ENCODE peak calls at places on chromosomes 13 and 19, in nine cellular contexts. U, B, R, D, Y, G, T, H and Z are unnamed samples.

GRCh38 chr13:48625396-48626076 is 28.2 kb upstream of the CYSLTR2 start:
- DNase-seq in U (no peak), B (no peak), R (no peak), D (no peak), Y (no peak), G (no peak), T (no peak), H (no peak), Z (no peak)

GRCh38 chr19:57280913-57281425 is 684 bp downstream of the ZNF460 start:
- DNase-seq in U (peak; percentile 63), B (no peak), R (no peak), D (no peak), Y (no peak), G (no peak), T (no peak), H (no peak), Z (peak; percentile 32)

GRCh38 chr13:28052945-28053344 is 47.4 kb downstream of the FLT3 start:
- DNase-seq in U (no peak), B (no peak), R (no peak), D (no peak), Y (no peak), G (no peak), T (no peak), H (no peak), Z (no peak)

GRCh38 chr19:10424011-10424637 is 3.8 kb downstream of the PDE4A start:
- DNase-seq in U (peak; percentile 76), B (peak; percentile 79), R (peak; percentile 73), D (no peak), Y (peak; percentile 84), G (peak; percentile 80), T (peak; percentile 42), H (no peak), Z (peak; percentile 59)

GRCh38 chr13:103557878-103558277 is 491.7 kb upstream of the SLC10A2 start:
- DNase-seq in U (no peak), B (no peak), R (no peak), D (no peak), Y (no peak), G (no peak), T (no peak), H (no peak), Z (no peak)

GRCh38 chr19:8069116-8069973 is 16.8 kb downstream of the CCL25 start:
- DNase-seq in U (no peak), B (no peak), R (no peak), D (no peak), Y (peak; percentile 82), G (no peak), T (no peak), H (peak; percentile 58), Z (no peak)

GRCh38 chr13:72726721-72727416 is 560 bp downstream of the MZT1 start:
- DNase-seq in U (peak; percentile 67), B (peak; percentile 21), R (no peak), D (no peak), Y (peak; percentile 21), G (peak; percentile 51), T (peak; percentile 48), H (no peak), Z (no peak)

GRCh38 chr19:37353968-37354367 is 16.9 kb upstream of the ZNF527 start:
- DNase-seq in U (no peak), B (no peak), R (no peak), D (no peak), Y (no peak), G (no peak), T (no peak), H (no peak), Z (no peak)

GRCh38 chr19:11737964-11738745 is 591 bp downstream of the ZNF823 start:
- DNase-seq in U (peak; percentile 55), B (peak; percentile 82), R (peak; percentile 34), D (no peak), Y (peak; percentile 52), G (peak; percentile 33), T (peak; percentile 2), H (no peak), Z (peak; percentile 44)

GRCh38 chr13:60583911-60584753 is 187.1 kb downstream of the TDRD3 start:
- DNase-seq in U (no peak), B (peak; percentile 7), R (no peak), D (no peak), Y (peak; percentile 83), G (no peak), T (no peak), H (peak; percentile 75), Z (no peak)

GRCh38 chr19:4694211-4694987 is 24.3 kb upstream of the MYDGF start:
- DNase-seq in U (no peak), B (no peak), R (peak; percentile 78), D (no peak), Y (no peak), G (peak; percentile 48), T (no peak), H (no peak), Z (no peak)

GRCh38 chr13:39751805-39752204 is 96.3 kb downstream of the COG6 start:
- DNase-seq in U (no peak), B (no peak), R (no peak), D (no peak), Y (no peak), G (no peak), T (no peak), H (no peak), Z (no peak)

GRCh38 chr13:79678100-79678499 is 197.1 kb downstream of the NDFIP2 start:
- DNase-seq in U (no peak), B (no peak), R (no peak), D (no peak), Y (no peak), G (no peak), T (no peak), H (no peak), Z (no peak)

GRCh38 chr13:35979378-35979911 is 151.7 kb downstream of the DCLK1 start:
- DNase-seq in U (no peak), B (peak; percentile 70), R (peak; percentile 39), D (peak; percentile 17), Y (peak; percentile 39), G (peak; percentile 81), T (no peak), H (no peak), Z (no peak)

GRCh38 chr13:68257111-68257842 is 1027.1 kb upstream of the PCDH9 start:
- DNase-seq in U (no peak), B (no peak), R (no peak), D (no peak), Y (peak; percentile 11), G (no peak), T (no peak), H (no peak), Z (no peak)

GRCh38 chr19:22882797-22883196 is 50.7 kb downstream of the ZNF723 start:
- DNase-seq in U (no peak), B (no peak), R (peak; percentile 3), D (no peak), Y (peak; percentile 64), G (no peak), T (no peak), H (peak; percentile 7), Z (peak; percentile 2)

GRCh38 chr13:107715496-107715895 is 499.8 kb downstream of the LIG4 start:
- DNase-seq in U (no peak), B (no peak), R (no peak), D (no peak), Y (no peak), G (no peak), T (no peak), H (no peak), Z (no peak)

GRCh38 chr13:26412961-26413716 is 144.3 kb upstream of the WASF3 start:
- DNase-seq in U (no peak), B (no peak), R (no peak), D (no peak), Y (no peak), G (no peak), T (no peak), H (no peak), Z (no peak)

GRCh38 chr13:91355826-91356710 is 8.6 kb downstream of the MIR17HG start:
- DNase-seq in U (no peak), B (no peak), R (no peak), D (no peak), Y (no peak), G (no peak), T (no peak), H (no peak), Z (no peak)

GRCh38 chr13:50697746-50698526 is 145.6 kb downstream of the DLEU7 start:
- DNase-seq in U (no peak), B (no peak), R (peak; percentile 57), D (no peak), Y (no peak), G (no peak), T (no peak), H (no peak), Z (no peak)
- H3K27ac ChIP-seq in U (no peak overlapping the region), B (no peak overlapping the region), R (peak overlapping the region; percentile 19), D (no peak overlapping the region), Y (no peak overlapping the region), G (peak overlapping the region; percentile 70), T (no peak overlapping the region), H (no peak overlapping the region), Z (no peak overlapping the region)

GRCh38 chr19:15298847-15299567 is 33.3 kb downstream of the BRD4 start:
- DNase-seq in U (no peak), B (no peak), R (no peak), D (no peak), Y (no peak), G (no peak), T (no peak), H (no peak), Z (no peak)
- H3K4me1 ChIP-seq in U (peaks cover 90% of the 10 kb centered on the region), B (peaks cover 94% of the 10 kb centered on the region), R (peaks cover 2% of the 10 kb centered on the region), D (peaks cover 83% of the 10 kb centered on the region), Y (peaks cover 19% of the 10 kb centered on the region), G (peaks cover 50% of the 10 kb centered on the region), T (peaks cover 79% of the 10 kb centered on the region), H (peaks cover 6% of the 10 kb centered on the region), Z (peaks cover 95% of the 10 kb centered on the region)

GRCh38 chr19:17216058-17216670 is 1.0 kb downstream of the USE1 start:
- DNase-seq in U (no peak), B (no peak), R (no peak), D (no peak), Y (no peak), G (no peak), T (no peak), H (no peak), Z (no peak)
- H3K27ac ChIP-seq in U (peak overlapping the region; percentile 33), B (no peak overlapping the region), R (no peak overlapping the region), D (peak overlapping the region; percentile 84), Y (no peak overlapping the region), G (peak overlapping the region; percentile 32), T (peak overlapping the region; percentile 92), H (no peak overlapping the region), Z (peak overlapping the region; percentile 79)

GRCh38 chr13:30362869-30363268 is 55.5 kb upstream of the KATNAL1 start:
- DNase-seq in U (no peak), B (no peak), R (no peak), D (no peak), Y (no peak), G (peak; percentile 35), T (no peak), H (no peak), Z (no peak)

GRCh38 chr13:30362005-30362788 is 54.8 kb upstream of the KATNAL1 start:
- DNase-seq in U (no peak), B (no peak), R (no peak), D (no peak), Y (no peak), G (no peak), T (no peak), H (no peak), Z (no peak)

GRCh38 chr13:30364876-30365275 is 57.4 kb upstream of the UBE2L5 start:
- DNase-seq in U (no peak), B (no peak), R (peak; percentile 95), D (no peak), Y (peak; percentile 53), G (no peak), T (no peak), H (no peak), Z (no peak)

GRCh38 chr13:30363725-30364124 is 56.4 kb upstream of the KATNAL1 start:
- DNase-seq in U (no peak), B (no peak), R (no peak), D (no peak), Y (no peak), G (no peak), T (no peak), H (no peak), Z (no peak)

GRCh38 chr13:30364133-30364532 is 56.8 kb upstream of the KATNAL1 start:
- DNase-seq in U (no peak), B (no peak), R (peak; percentile 87), D (no peak), Y (peak; percentile 50), G (no peak), T (no peak), H (no peak), Z (no peak)
- H3K4me1 ChIP-seq in U (peaks cover 13% of the 10 kb centered on the region), B (no peaks in the 10 kb centered on the region), R (peaks cover 30% of the 10 kb centered on the region), D (no peaks in the 10 kb centered on the region), Y (peaks cover 3% of the 10 kb centered on the region), G (peaks cover 10% of the 10 kb centered on the region), T (peaks cover 7% of the 10 kb centered on the region), H (no peaks in the 10 kb centered on the region), Z (peaks cover 26% of the 10 kb centered on the region)